ENCODE peak calls at places on chromosome 17, in four cellular contexts. R, M, W and F are unnamed samples.

GRCh38 chr17:48175692-48176450 is 68.3 kb downstream of the SNX11 start:
- DNase-seq in R (no peak), M (no peak), W (no peak), F (no peak)

GRCh38 chr17:62821213-62822079 is 13.3 kb upstream of the MARCHF10 start:
- DNase-seq in R (no peak), M (no peak), W (no peak), F (no peak)

GRCh38 chr17:73359987-73360410 is 48.2 kb upstream of the CDC42EP4 start:
- DNase-seq in R (peak; percentile 72), M (no peak), W (peak; percentile 81), F (peak; percentile 63)

GRCh38 chr17:64148699-64149098 is 18.8 kb upstream of the ERN1 start:
- DNase-seq in R (no peak), M (no peak), W (no peak), F (peak; percentile 43)

GRCh38 chr17:80633994-80634566 is 89.4 kb downstream of the RPTOR start:
- DNase-seq in R (no peak), M (no peak), W (no peak), F (no peak)

GRCh38 chr17:76427457-76428231 is 25.3 kb downstream of the UBE2O start:
- DNase-seq in R (no peak), M (no peak), W (no peak), F (no peak)

GRCh38 chr17:48678141-48678971 is 44.0 kb downstream of the PRAC1 start:
- DNase-seq in R (peak; percentile 48), M (peak; percentile 9), W (peak; percentile 97), F (peak; percentile 87)

GRCh38 chr17:48375356-48375755 is 54.7 kb downstream of the SKAP1 start:
- DNase-seq in R (no peak), M (no peak), W (no peak), F (no peak)

GRCh38 chr17:41486809-41487530 is 2.7 kb downstream of the KRT36 start:
- DNase-seq in R (peak; percentile 42), M (no peak), W (peak; percentile 97), F (peak; percentile 40)

GRCh38 chr17:49516190-49516589 is 21.1 kb downstream of the NGFR start:
- DNase-seq in R (no peak), M (no peak), W (no peak), F (peak; percentile 30)

GRCh38 chr17:79075433-79075805 is 795 bp downstream of the ENGASE start:
- DNase-seq in R (no peak), M (no peak), W (no peak), F (no peak)

GRCh38 chr17:35844547-35844946 is 24.1 kb downstream of the HEATR9 start:
- DNase-seq in R (no peak), M (no peak), W (no peak), F (no peak)

GRCh38 chr17:73232587-73233373 is 28.9 kb downstream of the CPSF4L start:
- DNase-seq in R (no peak), M (no peak), W (no peak), F (no peak)

DNA sequence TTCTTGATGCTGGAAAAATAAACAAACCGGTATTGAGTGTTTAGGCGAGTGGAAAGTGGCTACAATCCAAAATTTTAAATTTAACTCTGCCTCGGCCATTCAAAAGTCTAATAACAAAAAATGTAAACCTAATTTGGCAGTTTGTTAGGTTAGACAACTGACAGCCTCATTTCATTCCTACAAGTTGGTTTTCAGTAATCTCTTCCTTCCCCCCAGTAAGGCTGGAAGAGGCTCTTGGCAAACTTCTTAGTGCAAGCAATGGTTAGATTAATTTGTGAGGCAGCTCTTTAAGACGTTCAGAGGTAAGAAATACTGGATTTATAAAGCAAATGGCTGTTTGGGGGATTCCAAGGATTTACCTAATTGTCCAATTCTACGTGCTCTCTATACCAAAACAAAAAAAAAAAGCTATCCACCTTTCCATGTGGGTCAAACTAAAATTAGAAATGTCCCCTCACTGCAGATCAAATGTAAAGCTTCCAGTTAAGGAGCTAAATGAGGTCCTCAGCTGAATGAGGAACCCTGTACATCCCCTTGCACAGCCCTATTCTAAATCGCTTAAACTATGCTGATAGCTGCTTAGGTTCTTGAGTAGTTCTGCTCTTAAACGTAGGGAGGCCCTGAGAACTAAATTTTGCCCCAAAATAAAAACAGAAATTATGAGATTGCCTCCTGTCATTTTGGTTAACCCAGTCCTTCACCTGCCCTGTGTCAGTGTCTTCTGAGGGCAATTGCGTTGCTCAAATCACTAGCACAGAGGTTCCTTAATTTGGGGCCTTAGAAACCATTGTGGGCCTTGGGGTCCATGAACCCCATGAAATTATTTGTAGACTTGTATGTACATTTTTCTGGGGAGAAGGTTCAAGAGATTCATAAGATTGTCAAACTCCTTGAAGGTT is 2.9 kb downstream of the HEXIM1 start:
- DNase-seq in R (no peak), M (no peak), W (no peak), F (no peak)
- TF ChIP-seq JUND in R (no peak), M (no peak), W (no peak), F (no peak)

GRCh38 chr17:29433551-29433950 is 43.4 kb downstream of the TAOK1 start:
- DNase-seq in R (no peak), M (no peak), W (no peak), F (no peak)
- H3K4me3 ChIP-seq in R (no peak overlapping the region), M (peak overlapping the region; percentile 59), W (no peak overlapping the region), F (no peak overlapping the region)

DNA sequence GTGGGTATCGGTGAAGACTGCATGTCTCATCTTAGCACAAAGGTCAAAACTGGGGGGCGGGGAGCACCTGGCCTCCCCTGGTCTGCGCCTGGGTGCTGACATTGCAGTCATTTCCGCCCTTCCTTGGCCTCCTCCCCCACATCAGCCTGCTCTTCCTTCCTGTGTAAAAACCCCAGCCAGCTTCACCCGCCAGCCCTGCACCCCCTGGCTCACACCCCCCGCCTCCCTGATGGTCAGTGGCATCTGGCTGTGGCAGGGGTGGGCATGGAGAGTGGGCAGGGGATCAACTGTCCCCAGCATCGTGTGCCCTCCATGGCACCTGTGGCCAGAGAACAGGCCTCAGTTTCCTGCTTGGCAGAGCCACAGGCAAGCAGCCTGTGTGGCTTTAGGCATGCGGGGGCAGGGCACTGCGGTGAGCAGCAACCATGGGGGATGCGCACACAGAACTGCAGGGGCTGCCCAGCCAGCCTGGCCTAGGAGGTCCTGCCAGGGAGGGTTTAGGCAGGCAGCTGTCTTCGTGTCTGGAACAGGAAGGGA is 26.5 kb upstream of the LASP1NB start:
- DNase-seq in R (no peak), M (peak; percentile 64), W (no peak), F (no peak)
- TF ChIP-seq TCF12 in R (no peak), M (peak; percentile 92), W (no peak), F (no peak)

GRCh38 chr17:57624390-57624789 is 120.7 kb downstream of the CCDC182 start:
- DNase-seq in R (no peak), M (no peak), W (no peak), F (no peak)
- TF ChIP-seq JUND in R (no peak), M (no peak), W (no peak), F (no peak)

GRCh38 chr17:72049914-72050313 is 70.9 kb upstream of the SOX9 start:
- DNase-seq in R (no peak), M (no peak), W (no peak), F (no peak)

GRCh38 chr17:72056727-72057290 is 64.0 kb upstream of the SOX9 start:
- DNase-seq in R (no peak), M (no peak), W (peak; percentile 46), F (no peak)

GRCh38 chr17:72056155-72056554 is 64.7 kb upstream of the SOX9 start:
- DNase-seq in R (no peak), M (no peak), W (no peak), F (no peak)

DNA sequence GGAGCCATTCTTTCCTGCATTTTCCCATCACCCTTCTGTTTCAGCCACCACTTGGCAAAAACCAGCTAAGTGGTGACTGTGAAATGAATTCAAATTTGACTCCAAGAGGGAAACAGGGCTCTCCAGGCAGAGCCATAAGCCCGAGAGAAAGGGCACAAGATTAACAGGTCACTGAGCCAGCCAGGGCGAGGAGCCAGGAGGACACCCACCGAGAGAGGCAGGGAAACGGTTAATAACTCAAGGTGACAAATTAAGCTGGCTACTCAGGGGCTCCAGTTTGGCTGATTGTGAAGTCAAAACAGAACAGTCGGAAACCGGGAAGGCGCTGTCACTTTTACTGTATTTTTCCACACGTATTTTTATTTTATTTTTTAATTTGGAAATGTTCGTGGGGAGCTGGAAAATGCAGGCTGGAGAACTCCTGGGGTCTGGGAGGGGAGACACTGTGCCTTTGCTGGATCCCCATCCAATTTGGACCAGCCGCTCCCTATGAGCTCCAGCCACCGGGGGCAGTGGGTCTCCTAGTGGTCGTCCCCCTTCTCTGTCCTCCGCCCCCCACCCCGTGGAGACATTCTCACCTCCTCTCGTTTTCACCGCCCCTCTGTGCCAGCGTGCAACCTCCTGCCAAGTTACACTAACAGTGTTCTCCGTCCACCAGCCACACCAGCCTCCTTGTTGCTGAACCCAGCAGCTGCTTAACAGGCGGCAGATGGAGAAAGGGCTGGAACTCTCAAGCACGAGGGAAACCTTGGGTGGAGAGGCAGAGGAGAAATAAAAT is 67.6 kb upstream of the SOX9 start:
- DNase-seq in R (no peak), M (no peak), W (peak; percentile 49), F (peak; percentile 24)
- H3K4me3 ChIP-seq in R (no peak overlapping the region), M (no peak overlapping the region), W (no peak overlapping the region), F (no peak overlapping the region)

GRCh38 chr17:31136319-31136718 is 41.5 kb downstream of the NF1 start:
- DNase-seq in R (no peak), M (no peak), W (no peak), F (no peak)
- TF ChIP-seq TCF12 in R (no peak), M (no peak), W (no peak), F (no peak)